ENCODE peak calls at places on chromosomes 16 and 17, in ten cellular contexts. B is H9; U is ovary; F is cardiac fibroblast; K is upper lobe of right lung; G is A549; C is nephron progenitor cell; V is AG04450; Y is PC-3; O is CD8-positive, alpha-beta T cell. T is an unnamed sample.

GRCh38 chr16:84714028-84714427 is 14.2 kb downstream of the USP10 start:
- DNase-seq in B (no peak), U (no peak), F (no peak), K (no peak), G (no peak), C (no peak), V (no peak), Y (no peak), O (no peak), T (no peak)

GRCh38 chr17:65942592-65942991 is 249.3 kb downstream of the CEP112 start:
- DNase-seq in B (no peak), U (no peak), F (no peak), K (no peak), G (no peak), C (no peak), V (no peak), Y (peak), O (no peak), T (no peak)

GRCh38 chr16:27689711-27690110 is 139.8 kb downstream of the KATNIP start:
- DNase-seq in B (no peak), U (no peak), F (no peak), K (peak), G (no peak), C (no peak), V (no peak), Y (no peak), O (no peak), T (no peak)

GRCh38 chr16:64428463-64428862 is 693.4 kb downstream of the CDH11 start:
- DNase-seq in B (no peak), U (no peak), F (peak), K (no peak), G (no peak), C (no peak), V (peak), Y (peak), O (no peak), T (no peak)

GRCh38 chr17:82534401-82534812 is 14.9 kb downstream of the FOXK2 start:
- DNase-seq in B (no peak), U (no peak), F (no peak), K (no peak), G (no peak), C (no peak), V (no peak), Y (no peak), O (no peak), T (no peak)

GRCh38 chr17:27892866-27893769 is at the start of gene LYRM9:
- DNase-seq in B (peak), U (peak), F (peak), K (peak), G (peak), C (peak), V (peak), Y (peak), O (peak), T (peak)

GRCh38 chr17:1720856-1721386 is 3.6 kb upstream of the WDR81 start:
- DNase-seq in B (peak), U (peak), F (peak), K (peak), G (peak), C (peak), V (no peak), Y (peak), O (peak), T (peak)

GRCh38 chr17:2837147-2837561 is 40.9 kb downstream of the RAP1GAP2 start:
- DNase-seq in B (no peak), U (no peak), F (no peak), K (no peak), G (no peak), C (no peak), V (no peak), Y (no peak), O (peak), T (no peak)

GRCh38 chr17:66190738-66191606 is 961 bp downstream of the CEP112 start:
- DNase-seq in B (no peak), U (no peak), F (peak), K (no peak), G (peak), C (no peak), V (no peak), Y (peak), O (no peak), T (no peak)

GRCh38 chr17:63647065-63647725 is 25.0 kb downstream of the MAP3K3 start:
- DNase-seq in B (no peak), U (no peak), F (peak), K (no peak), G (no peak), C (no peak), V (peak), Y (peak), O (no peak), T (no peak)

GRCh38 chr16:89917773-89918452 is 749 bp upstream of the MC1R start:
- DNase-seq in B (peak), U (peak), F (peak), K (peak), G (peak), C (peak), V (no peak), Y (peak), O (peak), T (peak)

GRCh38 chr16:50741808-50742520 is at the start of gene CYLD:
- DNase-seq in B (peak), U (peak), F (peak), K (peak), G (peak), C (peak), V (peak), Y (peak), O (peak), T (peak)

GRCh38 chr17:37147301-37147812 is 198.6 kb downstream of the AATF start:
- DNase-seq in B (no peak), U (no peak), F (peak), K (no peak), G (peak), C (no peak), V (no peak), Y (peak), O (no peak), T (no peak)

GRCh38 chr17:1813088-1813487 is 16.6 kb downstream of the SMYD4 start:
- DNase-seq in B (no peak), U (no peak), F (peak), K (no peak), G (no peak), C (no peak), V (no peak), Y (peak), O (no peak), T (no peak)

GRCh38 chr17:37368577-37368976 is 7.2 kb upstream of the C17orf78 start:
- DNase-seq in B (no peak), U (no peak), F (peak), K (no peak), G (no peak), C (no peak), V (no peak), Y (no peak), O (no peak), T (no peak)

GRCh38 chr16:85234310-85235235 is 122.3 kb upstream of the CIBAR2 start:
- DNase-seq in B (peak), U (peak), F (peak), K (peak), G (peak), C (peak), V (peak), Y (no peak), O (no peak), T (peak)

GRCh38 chr17:74417178-74418045 is 14.5 kb upstream of the GPRC5C start:
- DNase-seq in B (peak), U (no peak), F (peak), K (no peak), G (peak), C (peak), V (no peak), Y (peak), O (no peak), T (no peak)

GRCh38 chr17:73231363-73231762 is 30.3 kb downstream of the CPSF4L start:
- DNase-seq in B (no peak), U (no peak), F (peak), K (no peak), G (peak), C (peak), V (no peak), Y (peak), O (no peak), T (no peak)

GRCh38 chr17:44200478-44201155 is 933 bp upstream of the ATXN7L3 start:
- DNase-seq in B (no peak), U (no peak), F (no peak), K (no peak), G (no peak), C (no peak), V (no peak), Y (no peak), O (no peak), T (no peak)

GRCh38 chr17:57597531-57598453 is 147.3 kb downstream of the CCDC182 start:
- DNase-seq in B (peak), U (peak), F (peak), K (peak), G (peak), C (peak), V (no peak), Y (peak), O (peak), T (peak)

GRCh38 chr17:32192379-32192778 is 50.1 kb downstream of the RHOT1 start:
- DNase-seq in B (no peak), U (no peak), F (peak), K (no peak), G (no peak), C (no peak), V (no peak), Y (peak), O (no peak), T (no peak)

GRCh38 chr17:75228305-75228704 is 22.8 kb downstream of the NUP85 start:
- DNase-seq in B (no peak), U (no peak), F (peak), K (peak), G (no peak), C (no peak), V (no peak), Y (no peak), O (no peak), T (no peak)

GRCh38 chr17:14886200-14886739 is 378.9 kb downstream of the PMP22 start:
- DNase-seq in B (peak), U (no peak), F (peak), K (no peak), G (no peak), C (no peak), V (no peak), Y (peak), O (no peak), T (no peak)
- TF ChIP-seq CTCF in B (peak), U (no peak), F (peak), K (no peak), G (no peak), C (no peak), V (peak), Y (peak), O (no peak), T (peak)

GRCh38 chr16:4371481-4372314 is at the start of gene VASN:
- DNase-seq in B (peak), U (peak), F (peak), K (peak), G (peak), C (peak), V (no peak), Y (peak), O (peak), T (peak)
- TF ChIP-seq CTCF in B (no peak), U (no peak), F (no peak), K (no peak), G (no peak), C (no peak), V (no peak), Y (no peak), O (no peak), T (no peak)

GRCh38 chr16:2152695-2153506 is 2.7 kb upstream of the TRAF7 start:
- DNase-seq in B (no peak), U (no peak), F (no peak), K (no peak), G (no peak), C (no peak), V (no peak), Y (peak), O (no peak), T (no peak)
- TF ChIP-seq CTCF in B (no peak), U (no peak), F (no peak), K (no peak), G (no peak), C (no peak), V (no peak), Y (no peak), O (no peak), T (no peak)

GRCh38 chr17:7627250-7628121 is at the start of gene SAT2:
- DNase-seq in B (peak), U (peak), F (peak), K (peak), G (peak), C (peak), V (peak), Y (peak), O (peak), T (peak)
- TF ChIP-seq CTCF in B (no peak), U (no peak), F (no peak), K (no peak), G (no peak), C (no peak), V (no peak), Y (no peak), O (no peak), T (no peak)

DNA sequence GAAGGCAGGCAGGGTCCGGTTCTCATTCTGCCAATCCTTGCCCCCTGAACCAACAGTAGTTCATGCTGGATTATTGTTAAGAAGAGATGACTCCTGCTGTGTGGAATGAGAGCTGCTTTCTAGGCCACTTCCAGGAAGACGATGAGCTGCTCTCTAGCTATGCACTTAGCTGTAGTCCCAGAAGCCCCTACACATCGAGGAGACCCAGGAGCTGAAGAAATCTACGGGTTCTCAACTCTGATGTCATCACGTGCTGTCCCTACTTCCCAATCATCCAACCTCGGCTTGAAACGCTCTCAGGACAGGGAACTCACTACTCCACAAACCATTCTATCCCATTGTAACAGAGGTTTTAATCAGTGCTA is 29.0 kb upstream of the EMP2 start:
- DNase-seq in B (no peak), U (no peak), F (peak), K (no peak), G (no peak), C (no peak), V (peak), Y (peak), O (no peak), T (no peak)
- TF ChIP-seq CTCF in B (no peak), U (no peak), F (no peak), K (no peak), G (no peak), C (no peak), V (peak), Y (no peak), O (no peak), T (no peak)

GRCh38 chr17:79427621-79428539 is 183.0 kb downstream of the RBFOX3 start:
- DNase-seq in B (no peak), U (no peak), F (no peak), K (no peak), G (no peak), C (no peak), V (no peak), Y (peak), O (no peak), T (no peak)
- TF ChIP-seq CTCF in B (no peak), U (no peak), F (no peak), K (no peak), G (no peak), C (no peak), V (no peak), Y (peak), O (no peak), T (no peak)

GRCh38 chr16:79261461-79261860 is 339.1 kb downstream of the MAF start:
- DNase-seq in B (peak), U (no peak), F (no peak), K (peak), G (no peak), C (peak), V (no peak), Y (no peak), O (peak), T (peak)
- TF ChIP-seq CTCF in B (peak), U (no peak), F (no peak), K (peak), G (no peak), C (peak), V (no peak), Y (no peak), O (peak), T (peak)

T was measured in progenitor cell of endocrine pancreas.